ENCODE peak calls at places on chromosomes 6 and 20, in ten cellular contexts. J is breast epithelium; E is fibroblast of the aortic adventitia; P is astrocyte of the spinal cord; H is effector memory CD4-positive, alpha-beta T cell; F is kidney; C is IMR-90; Z is heart right ventricle; R is OCI-LY7; W is HL-60. V is an unnamed sample.

GRCh38 chr6:16227048-16227562 is 11.3 kb upstream of the GMPR start:
- DNase-seq in J (no peak), E (no peak), P (no peak), H (no peak), F (peak), C (no peak), Z (no peak), R (no peak), W (no peak), V (no peak)

GRCh38 chr6:150410906-150411305 is 42.1 kb downstream of the IYD start:
- DNase-seq in J (no peak), E (no peak), P (no peak), H (no peak), F (no peak), C (no peak), Z (no peak), R (no peak), W (no peak), V (no peak)

GRCh38 chr20:57399587-57400261 is 8.5 kb downstream of the RBM38 start:
- DNase-seq in J (no peak), E (no peak), P (no peak), H (peak), F (peak), C (peak), Z (peak), R (peak), W (no peak), V (no peak)

GRCh38 chr20:1513801-1514200 is 22.6 kb upstream of the SIRPB2 start:
- DNase-seq in J (no peak), E (no peak), P (no peak), H (no peak), F (no peak), C (no peak), Z (no peak), R (no peak), W (no peak), V (no peak)

GRCh38 chr6:53724501-53724900 is 58.9 kb upstream of the KLHL31 start:
- DNase-seq in J (no peak), E (no peak), P (no peak), H (no peak), F (no peak), C (no peak), Z (no peak), R (no peak), W (no peak), V (no peak)

GRCh38 chr6:133587841-133588240 is 301.1 kb upstream of the TCF21 start:
- DNase-seq in J (no peak), E (peak), P (peak), H (no peak), F (no peak), C (peak), Z (no peak), R (no peak), W (no peak), V (no peak)

GRCh38 chr20:47357296-47358051 is 975 bp upstream of the ZMYND8 start:
- DNase-seq in J (peak), E (peak), P (peak), H (peak), F (peak), C (peak), Z (peak), R (peak), W (peak), V (peak)

GRCh38 chr6:36508532-36508931 is 38.7 kb downstream of the STK38 start:
- DNase-seq in J (no peak), E (no peak), P (no peak), H (no peak), F (no peak), C (no peak), Z (no peak), R (no peak), W (no peak), V (no peak)

GRCh38 chr6:53906842-53907241 is 112.0 kb downstream of the LRRC1 start:
- DNase-seq in J (no peak), E (peak), P (no peak), H (no peak), F (no peak), C (peak), Z (no peak), R (no peak), W (no peak), V (no peak)

GRCh38 chr6:81939774-81940165 is 187.3 kb upstream of the TENT5A start:
- DNase-seq in J (no peak), E (no peak), P (no peak), H (no peak), F (no peak), C (peak), Z (no peak), R (no peak), W (peak), V (no peak)

GRCh38 chr6:217048-217659 is 75.1 kb upstream of the DUSP22 start:
- DNase-seq in J (no peak), E (no peak), P (no peak), H (no peak), F (no peak), C (no peak), Z (no peak), R (peak), W (peak), V (no peak)

GRCh38 chr6:22153384-22154158 is 143.3 kb downstream of the PRL start:
- DNase-seq in J (no peak), E (no peak), P (no peak), H (no peak), F (no peak), C (peak), Z (no peak), R (no peak), W (peak), V (no peak)

GRCh38 chr6:17865243-17865642 is 122.2 kb downstream of the KIF13A start:
- DNase-seq in J (peak), E (no peak), P (no peak), H (no peak), F (no peak), C (peak), Z (no peak), R (no peak), W (no peak), V (no peak)

GRCh38 chr20:51022227-51022802 is 592 bp downstream of the KCNG1 start:
- DNase-seq in J (no peak), E (no peak), P (no peak), H (no peak), F (no peak), C (no peak), Z (no peak), R (no peak), W (no peak), V (no peak)

GRCh38 chr6:15461127-15461944 is 201.5 kb downstream of the DTNBP1 start:
- DNase-seq in J (no peak), E (no peak), P (no peak), H (no peak), F (no peak), C (no peak), Z (no peak), R (no peak), W (no peak), V (no peak)

GRCh38 chr20:51434556-51435256 is 107.8 kb downstream of the NFATC2 start:
- DNase-seq in J (no peak), E (peak), P (peak), H (no peak), F (no peak), C (peak), Z (no peak), R (no peak), W (no peak), V (no peak)

GRCh38 chr6:152943260-152943897 is 39.5 kb downstream of the FBXO5 start:
- DNase-seq in J (no peak), E (no peak), P (no peak), H (no peak), F (no peak), C (no peak), Z (no peak), R (no peak), W (peak), V (no peak)

GRCh38 chr20:8331740-8332412 is 199.8 kb downstream of the PLCB1 start:
- DNase-seq in J (no peak), E (peak), P (peak), H (no peak), F (peak), C (peak), Z (no peak), R (no peak), W (no peak), V (peak)

GRCh38 chr6:159853735-159854134 is 37.1 kb upstream of the MAS1 start:
- DNase-seq in J (no peak), E (peak), P (no peak), H (no peak), F (no peak), C (no peak), Z (no peak), R (no peak), W (no peak), V (no peak)

GRCh38 chr6:71851214-71851613 is 35.1 kb upstream of the RIMS1 start:
- DNase-seq in J (no peak), E (no peak), P (no peak), H (no peak), F (no peak), C (no peak), Z (no peak), R (no peak), W (no peak), V (no peak)

GRCh38 chr6:84645563-84646266 is 118.7 kb downstream of the TBX18 start:
- DNase-seq in J (no peak), E (peak), P (peak), H (no peak), F (no peak), C (peak), Z (no peak), R (no peak), W (no peak), V (peak)

GRCh38 chr6:158865769-158866168 is 46.6 kb upstream of the EZR start:
- DNase-seq in J (no peak), E (no peak), P (no peak), H (no peak), F (no peak), C (no peak), Z (no peak), R (peak), W (no peak), V (no peak)

GRCh38 chr20:22962567-22963439 is 72.3 kb upstream of the SSTR4 start:
- DNase-seq in J (no peak), E (no peak), P (peak), H (no peak), F (no peak), C (no peak), Z (no peak), R (no peak), W (no peak), V (no peak)

DNA sequence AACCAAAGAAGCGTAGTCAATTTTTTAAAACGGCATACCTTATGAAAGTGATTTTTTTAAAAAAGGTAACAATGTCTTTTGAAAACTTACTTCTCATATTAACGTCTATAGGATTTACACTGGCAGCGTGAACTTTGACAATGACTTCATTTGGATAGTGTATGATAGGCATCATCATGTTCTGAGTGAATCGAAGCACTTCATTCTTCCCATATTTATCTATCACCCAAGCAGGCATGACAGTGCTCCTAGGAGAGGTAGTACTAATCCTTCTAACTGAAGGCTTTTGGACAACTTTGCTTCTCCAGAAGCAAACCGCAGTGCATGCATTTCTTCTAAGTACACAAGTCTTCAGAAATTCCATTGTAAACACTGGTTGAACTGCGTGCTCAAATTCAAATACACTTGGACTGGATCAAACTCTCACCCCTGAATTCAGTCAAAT is 618 bp downstream of the RTN4IP1 start:
- DNase-seq in J (no peak), E (no peak), P (no peak), H (no peak), F (no peak), C (peak), Z (no peak), R (no peak), W (peak), V (no peak)
- H3K4me3 ChIP-seq in J (peak), E (peak), P (peak), H (peak), F (peak), C (peak), Z (peak), R (peak), W (peak), V (peak)

DNA sequence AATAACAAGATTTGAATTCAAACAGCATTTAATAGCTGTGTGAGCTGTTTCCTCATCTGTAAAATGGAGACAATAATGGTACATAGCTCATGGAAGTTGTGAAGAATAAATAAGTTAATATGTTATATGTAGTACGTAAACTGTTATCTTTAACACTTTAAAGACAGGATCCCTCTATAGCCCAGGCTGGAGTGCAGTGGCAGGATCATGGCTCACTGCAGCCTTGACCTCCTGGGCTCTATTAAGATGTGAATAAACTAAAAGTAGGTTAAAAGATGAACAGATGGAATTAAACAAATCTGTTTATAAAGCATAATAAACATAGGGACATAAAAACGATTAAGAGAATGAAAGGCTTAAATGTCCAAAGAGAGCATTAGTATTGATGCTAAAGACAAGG is 3.0 kb downstream of the AMD1 start:
- DNase-seq in J (no peak), E (no peak), P (no peak), H (no peak), F (no peak), C (no peak), Z (no peak), R (no peak), W (no peak), V (no peak)
- H3K4me3 ChIP-seq in J (peak), E (peak), P (peak), H (peak), F (peak), C (no peak), Z (no peak), R (peak), W (peak), V (peak)

DNA sequence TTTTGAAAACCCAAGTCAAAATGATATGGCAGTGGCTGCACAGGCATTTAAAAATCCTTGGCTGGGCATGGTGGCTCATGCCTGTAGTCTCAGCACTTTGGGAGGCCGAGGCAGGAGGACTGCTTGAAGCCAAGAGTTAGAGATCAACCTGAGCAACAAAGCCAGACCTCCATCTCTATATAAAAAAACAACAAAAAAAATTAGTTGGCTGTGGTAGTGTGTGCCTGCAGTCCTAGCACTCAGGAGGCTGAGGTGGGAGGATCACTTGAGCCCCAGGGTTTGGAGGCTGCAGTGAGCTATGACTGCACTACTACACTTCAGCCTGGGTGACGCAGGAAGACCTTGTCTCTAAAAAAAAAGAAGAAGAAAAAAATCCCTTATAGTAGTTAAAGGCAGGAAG is 142.9 kb downstream of the MYB start:
- DNase-seq in J (no peak), E (no peak), P (no peak), H (no peak), F (no peak), C (no peak), Z (no peak), R (no peak), W (no peak), V (no peak)
- H3K4me3 ChIP-seq in J (no peak), E (no peak), P (no peak), H (no peak), F (no peak), C (no peak), Z (no peak), R (no peak), W (no peak), V (no peak)

DNA sequence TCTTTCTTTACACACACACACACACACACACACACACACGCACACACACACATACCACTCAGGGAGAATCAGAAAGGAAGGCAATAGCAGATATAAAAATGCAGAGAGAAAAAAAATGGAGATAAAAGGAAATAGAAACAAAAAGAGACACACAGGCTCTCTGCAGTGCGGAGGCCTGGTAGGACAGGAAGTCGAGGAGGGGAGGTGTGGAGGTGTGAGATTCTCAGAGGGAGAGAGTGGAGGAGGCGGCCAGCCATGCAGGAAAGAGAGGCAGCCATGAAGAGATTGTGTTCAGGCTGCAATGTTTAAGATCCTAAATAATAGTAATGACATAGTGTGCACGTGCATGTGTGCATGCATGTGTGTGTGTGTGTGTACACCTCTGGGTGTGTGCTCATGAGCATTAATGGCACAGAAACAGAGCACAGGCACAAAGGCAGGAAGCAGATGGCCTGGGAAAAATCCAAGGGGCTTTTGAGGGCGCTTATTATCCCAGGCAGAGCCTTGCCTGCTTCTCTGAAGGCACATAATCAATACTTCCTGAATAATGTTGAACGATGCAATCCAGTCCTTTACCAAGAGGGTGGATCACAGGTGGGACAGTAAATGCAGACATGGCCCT is 202.1 kb upstream of the LRFN2 start:
- DNase-seq in J (no peak), E (no peak), P (no peak), H (no peak), F (no peak), C (no peak), Z (no peak), R (no peak), W (no peak), V (no peak)
- H3K4me3 ChIP-seq in J (no peak), E (no peak), P (no peak), H (no peak), F (no peak), C (no peak), Z (no peak), R (no peak), W (no peak), V (no peak)

GRCh38 chr6:26311385-26312095 is 53.5 kb upstream of the BTN3A2 start:
- DNase-seq in J (no peak), E (peak), P (peak), H (no peak), F (no peak), C (peak), Z (peak), R (peak), W (peak), V (no peak)

GRCh38 chr6:26309731-26310142 is 55.3 kb upstream of the BTN3A2 start:
- DNase-seq in J (no peak), E (peak), P (peak), H (no peak), F (no peak), C (peak), Z (no peak), R (no peak), W (no peak), V (no peak)

GRCh38 chr6:26312501-26313390 is 52.3 kb upstream of the BTN3A2 start:
- DNase-seq in J (peak), E (peak), P (peak), H (peak), F (peak), C (peak), Z (peak), R (peak), W (peak), V (peak)

GRCh38 chr6:26312096-26312463 is 52.9 kb upstream of the BTN3A2 start:
- DNase-seq in J (no peak), E (no peak), P (no peak), H (no peak), F (no peak), C (no peak), Z (no peak), R (no peak), W (no peak), V (no peak)

DNA sequence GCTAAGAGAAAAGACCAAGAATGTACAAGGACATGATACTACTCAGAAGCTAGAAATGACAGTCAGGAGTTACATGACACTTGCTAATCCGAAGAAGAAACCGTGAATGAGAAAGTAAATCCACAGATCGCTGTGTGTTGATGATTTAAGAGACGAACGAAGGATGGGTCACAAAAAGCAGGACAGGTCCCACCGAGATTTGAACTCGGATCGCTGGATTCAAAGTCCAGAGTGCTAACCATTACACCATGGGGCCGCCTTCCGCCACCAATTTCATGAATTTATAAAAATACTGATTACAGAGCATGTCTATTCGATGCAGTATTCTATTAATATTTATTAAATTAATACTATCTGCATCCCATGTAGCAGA is 54.0 kb upstream of the BTN3A2 start:
- DNase-seq in J (no peak), E (peak), P (peak), H (no peak), F (no peak), C (peak), Z (no peak), R (peak), W (peak), V (no peak)
- H3K4me3 ChIP-seq in J (no peak), E (no peak), P (peak), H (no peak), F (no peak), C (peak), Z (no peak), R (peak), W (no peak), V (peak)

GRCh38 chr20:44068780-44069191 is 118.2 kb downstream of the JPH2 start:
- DNase-seq in J (no peak), E (no peak), P (no peak), H (no peak), F (peak), C (no peak), Z (no peak), R (no peak), W (peak), V (no peak)

GRCh38 chr20:44071057-44071456 is 115.9 kb downstream of the JPH2 start:
- DNase-seq in J (no peak), E (no peak), P (no peak), H (no peak), F (no peak), C (no peak), Z (no peak), R (no peak), W (no peak), V (no peak)

GRCh38 chr20:44071526-44072111 is 115.4 kb downstream of the JPH2 start:
- DNase-seq in J (no peak), E (no peak), P (no peak), H (no peak), F (peak), C (no peak), Z (no peak), R (no peak), W (no peak), V (no peak)

GRCh38 chr20:44069203-44069931 is 117.6 kb downstream of the JPH2 start:
- DNase-seq in J (no peak), E (no peak), P (no peak), H (peak), F (peak), C (no peak), Z (no peak), R (no peak), W (peak), V (no peak)

GRCh38 chr20:44070139-44070900 is 116.7 kb downstream of the JPH2 start:
- DNase-seq in J (no peak), E (no peak), P (no peak), H (peak), F (peak), C (no peak), Z (no peak), R (no peak), W (peak), V (no peak)
- H3K4me3 ChIP-seq in J (no peak), E (no peak), P (no peak), H (peak), F (no peak), C (no peak), Z (no peak), R (no peak), W (no peak), V (no peak)